ENCODE peak calls at places on chromosomes 11 and 22, in six cellular contexts. Z is lower lobe of right lung, P is astrocyte of the spinal cord, F is HL-60, I is H9, W is NB4. Y is an unnamed sample.

GRCh38 chr11:111820059-111820375 is 51.4 kb downstream of the ALG9 start:
- DNase-seq in Z (no peak), P (no peak), F (no peak), I (no peak), W (no peak), Y (no peak)

GRCh38 chr22:19974233-19974861 is 32.7 kb upstream of the TXNRD2 start:
- DNase-seq in Z (peak; percentile 66), P (peak; percentile 77), F (peak; percentile 22), I (peak; percentile 99), W (peak; percentile 85), Y (no peak)

GRCh38 chr11:118126082-118126838 is 26.4 kb downstream of the SCN4B start:
- DNase-seq in Z (no peak), P (no peak), F (no peak), I (no peak), W (peak; percentile 61), Y (peak; percentile 6)

GRCh38 chr22:38420734-38421133 is 34.3 kb downstream of the KCNJ4 start:
- DNase-seq in Z (no peak), P (no peak), F (no peak), I (no peak), W (no peak), Y (no peak)

GRCh38 chr11:74966651-74967050 is 17.6 kb downstream of the SPCS2 start:
- DNase-seq in Z (no peak), P (peak; percentile 59), F (no peak), I (no peak), W (no peak), Y (no peak)

GRCh38 chr11:103281301-103281700 is 172.1 kb downstream of the DYNC2H1 start:
- DNase-seq in Z (no peak), P (no peak), F (no peak), I (no peak), W (no peak), Y (no peak)

GRCh38 chr11:47870404-47870803 is 22.3 kb upstream of the NUP160 start:
- DNase-seq in Z (no peak), P (no peak), F (no peak), I (no peak), W (no peak), Y (no peak)

GRCh38 chr11:85627332-85627997 is at the start of gene DLG2:
- DNase-seq in Z (no peak), P (peak; percentile 35), F (peak; percentile 18), I (no peak), W (peak; percentile 52), Y (no peak)

GRCh38 chr11:128324531-128325141 is 262.7 kb downstream of the ETS1 start:
- DNase-seq in Z (no peak), P (no peak), F (no peak), I (no peak), W (no peak), Y (no peak)

GRCh38 chr11:60169264-60169915 is 13.5 kb downstream of the MS4A6A start:
- DNase-seq in Z (no peak), P (peak; percentile 0), F (no peak), I (no peak), W (peak; percentile 76), Y (no peak)

GRCh38 chr11:78019808-78020207 is 3.3 kb downstream of the KCTD14 start:
- DNase-seq in Z (no peak), P (peak; percentile 42), F (no peak), I (no peak), W (no peak), Y (no peak)

GRCh38 chr11:100789500-100789899 is 102.4 kb downstream of the ARHGAP42 start:
- DNase-seq in Z (no peak), P (no peak), F (no peak), I (no peak), W (peak; percentile 15), Y (no peak)

GRCh38 chr11:118046051-118046963 is 30.6 kb upstream of the TMPRSS4 start:
- DNase-seq in Z (no peak), P (no peak), F (no peak), I (no peak), W (no peak), Y (no peak)

GRCh38 chr22:50582562-50583293 is at the start of gene CHKB:
- DNase-seq in Z (peak; percentile 99), P (peak; percentile 98), F (peak; percentile 99), I (peak; percentile 98), W (peak; percentile 97), Y (peak; percentile 100)

GRCh38 chr22:49923445-49923844 is 5.0 kb downstream of the CRELD2 start:
- DNase-seq in Z (no peak), P (no peak), F (peak; percentile 87), I (no peak), W (peak; percentile 54), Y (no peak)

GRCh38 chr22:49885881-49886280 is 32.2 kb downstream of the ZBED4 start:
- DNase-seq in Z (no peak), P (no peak), F (no peak), I (no peak), W (no peak), Y (no peak)

GRCh38 chr11:128207861-128208321 is 379.5 kb downstream of the ETS1 start:
- DNase-seq in Z (no peak), P (peak; percentile 92), F (no peak), I (no peak), W (no peak), Y (no peak)

GRCh38 chr11:77441409-77441808 is 32.5 kb downstream of the PAK1 start:
- DNase-seq in Z (no peak), P (no peak), F (no peak), I (no peak), W (no peak), Y (no peak)

GRCh38 chr22:24894998-24895397 is 51.5 kb downstream of the LHFPL7 start:
- DNase-seq in Z (peak; percentile 76), P (peak; percentile 77), F (peak; percentile 69), I (no peak), W (peak; percentile 32), Y (no peak)

GRCh38 chr22:20438678-20439492 is 1.3 kb upstream of the SCARF2 start:
- DNase-seq in Z (peak; percentile 47), P (no peak), F (no peak), I (peak; percentile 57), W (no peak), Y (peak; percentile 89)

GRCh38 chr11:72932132-72932570 is 117.9 kb downstream of the ATG16L2 start:
- DNase-seq in Z (no peak), P (peak; percentile 8), F (no peak), I (no peak), W (no peak), Y (no peak)

GRCh38 chr11:112967082-112967481 is 5.9 kb downstream of the NCAM1 start:
- DNase-seq in Z (no peak), P (no peak), F (no peak), I (no peak), W (no peak), Y (no peak)

GRCh38 chr11:65426839-65427690 is 4.5 kb downstream of the NEAT1 start:
- DNase-seq in Z (peak; percentile 46), P (peak; percentile 68), F (peak; percentile 28), I (peak; percentile 47), W (peak; percentile 33), Y (no peak)

GRCh38 chr11:7514099-7514725 is 413 bp downstream of the PPFIBP2 start:
- DNase-seq in Z (peak; percentile 58), P (no peak), F (no peak), I (no peak), W (peak; percentile 64), Y (no peak)

GRCh38 chr11:15509082-15509481 is 394.4 kb downstream of the INSC start:
- DNase-seq in Z (no peak), P (no peak), F (no peak), I (no peak), W (no peak), Y (no peak)

GRCh38 chr11:15505155-15505554 is 390.4 kb downstream of the INSC start:
- DNase-seq in Z (no peak), P (no peak), F (no peak), I (no peak), W (no peak), Y (no peak)

GRCh38 chr11:15507592-15507991 is 392.9 kb downstream of the INSC start:
- DNase-seq in Z (no peak), P (peak; percentile 23), F (no peak), I (no peak), W (no peak), Y (no peak)
- TF ChIP-seq CTCF in Z (no peak), P (no peak), F (no peak), I (no peak), W (no peak), Y (no peak)

DNA sequence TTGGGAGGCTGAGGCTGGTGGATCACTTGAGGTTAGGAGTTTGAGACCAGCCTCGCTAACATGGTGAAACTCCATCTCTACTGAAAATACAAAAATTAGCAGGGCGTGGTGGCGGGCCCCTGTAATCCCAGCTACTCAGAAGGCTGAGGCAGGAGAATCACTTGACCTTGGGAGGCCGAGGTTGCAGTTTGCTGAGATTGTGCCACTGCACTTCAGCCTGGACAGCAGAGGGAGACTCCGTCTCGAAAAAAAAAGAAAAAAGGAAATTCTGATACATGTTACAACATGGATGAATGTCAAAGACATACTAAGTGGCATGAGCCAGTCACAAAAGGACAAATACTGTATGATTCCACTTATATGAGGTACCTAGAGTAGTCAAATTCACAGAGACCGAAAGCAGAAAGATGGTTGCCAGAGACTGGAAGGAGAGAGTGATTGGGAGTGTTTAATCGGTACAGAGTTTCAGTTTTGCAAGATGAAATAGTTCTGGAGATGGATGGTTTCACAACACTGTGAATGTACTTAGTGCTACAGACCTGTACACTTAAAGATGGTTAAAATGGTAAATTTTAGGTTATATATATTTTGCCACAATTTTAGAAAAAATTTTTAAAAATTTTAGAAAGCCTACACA is 92.3 kb downstream of the BLID start:
- DNase-seq in Z (no peak), P (no peak), F (no peak), I (no peak), W (no peak), Y (no peak)
- TF ChIP-seq CTCF in Z (no peak), P (peak; percentile 10), F (no peak), I (no peak), W (no peak), Y (peak; percentile 67)

GRCh38 chr22:41197046-41197807 is 7.9 kb upstream of the L3MBTL2 start:
- DNase-seq in Z (peak; percentile 89), P (peak; percentile 39), F (peak; percentile 74), I (peak; percentile 89), W (peak; percentile 79), Y (peak; percentile 93)
- TF ChIP-seq CTCF in Z (peak; percentile 10), P (peak; percentile 30), F (no peak), I (no peak), W (no peak), Y (peak; percentile 55)

GRCh38 chr11:124796312-124796711 is 3.9 kb downstream of the MSANTD2 start:
- DNase-seq in Z (no peak), P (no peak), F (no peak), I (no peak), W (no peak), Y (no peak)

GRCh38 chr11:124788521-124788920 is 11.7 kb downstream of the MSANTD2 start:
- DNase-seq in Z (no peak), P (no peak), F (no peak), I (no peak), W (no peak), Y (no peak)

GRCh38 chr11:124798991-124799383 is 1.2 kb downstream of the MSANTD2 start:
- DNase-seq in Z (no peak), P (peak; percentile 62), F (no peak), I (no peak), W (no peak), Y (no peak)

GRCh38 chr11:124791626-124792341 is 8.4 kb downstream of the MSANTD2 start:
- DNase-seq in Z (no peak), P (no peak), F (no peak), I (no peak), W (peak; percentile 3), Y (no peak)

GRCh38 chr11:124793466-124794278 is 6.5 kb downstream of the MSANTD2 start:
- DNase-seq in Z (no peak), P (peak; percentile 43), F (peak; percentile 48), I (no peak), W (peak; percentile 66), Y (no peak)
- TF ChIP-seq CTCF in Z (peak; percentile 71), P (peak; percentile 77), F (peak; percentile 54), I (peak; percentile 88), W (peak; percentile 85), Y (peak; percentile 84)

Y was measured in chondrocyte.